ENCODE peak calls at places on chromosomes 16 and 17, in ten cellular contexts. One of them, this sample, is unnamed.

GRCh38 chr17:55347341-55347740 is 74.3 kb downstream of the MMD start:
- DNase-seq in stromal cell of bone marrow: no peak
- DNase-seq in amygdala: no peak
- DNase-seq in HEK293T: no peak
- DNase-seq in Right ventricle myocardium inferior: no peak
- DNase-seq in thoracic aorta: no peak
- DNase-seq in GM06990: no peak
- DNase-seq in NCI-H748 treated with DMSO at 0.1 percent for 48 hours: no peak
- DNase-seq in upper lobe of right lung: no peak
- DNase-seq in Right ventricle myocardium superior: no peak
- DNase-seq in this sample: no peak

GRCh38 chr17:57569021-57569420 is 176.1 kb downstream of the CCDC182 start:
- DNase-seq in NCI-H748 treated with DMSO at 0.1 percent for 48 hours: no peak
- DNase-seq in amygdala: no peak
- DNase-seq in HEK293T: no peak
- DNase-seq in GM06990: no peak
- DNase-seq in Right ventricle myocardium inferior: no peak
- DNase-seq in thoracic aorta: no peak
- DNase-seq in upper lobe of right lung: no peak
- DNase-seq in Right ventricle myocardium superior: no peak
- DNase-seq in stromal cell of bone marrow: no peak
- DNase-seq in this sample: no peak

GRCh38 chr17:49755681-49756283 is 8.1 kb downstream of the FAM117A start:
- DNase-seq in thoracic aorta: no peak
- DNase-seq in stromal cell of bone marrow: no peak
- DNase-seq in GM06990: no peak
- DNase-seq in Right ventricle myocardium superior: no peak
- DNase-seq in amygdala: no peak
- DNase-seq in Right ventricle myocardium inferior: no peak
- DNase-seq in NCI-H748 treated with DMSO at 0.1 percent for 48 hours: no peak
- DNase-seq in upper lobe of right lung: no peak
- DNase-seq in HEK293T: no peak
- DNase-seq in this sample: no peak

GRCh38 chr16:47774661-47775060 is 313.5 kb downstream of the PHKB start:
- DNase-seq in thoracic aorta: no peak
- DNase-seq in Right ventricle myocardium superior: no peak
- DNase-seq in stromal cell of bone marrow: no peak
- DNase-seq in GM06990: no peak
- DNase-seq in Right ventricle myocardium inferior: no peak
- DNase-seq in HEK293T: no peak
- DNase-seq in amygdala: no peak
- DNase-seq in NCI-H748 treated with DMSO at 0.1 percent for 48 hours: no peak
- DNase-seq in upper lobe of right lung: no peak
- DNase-seq in this sample: no peak

GRCh38 chr17:75504347-75505151 is 10.8 kb downstream of the CASKIN2 start:
- DNase-seq in HEK293T: peak
- DNase-seq in Right ventricle myocardium inferior: peak
- DNase-seq in NCI-H748 treated with DMSO at 0.1 percent for 48 hours: no peak
- DNase-seq in GM06990: no peak
- DNase-seq in amygdala: no peak
- DNase-seq in Right ventricle myocardium superior: no peak
- DNase-seq in thoracic aorta: no peak
- DNase-seq in upper lobe of right lung: peak
- DNase-seq in stromal cell of bone marrow: no peak
- DNase-seq in this sample: peak

GRCh38 chr17:64767269-64767997 is 105.3 kb upstream of the SMURF2 start:
- DNase-seq in Right ventricle myocardium inferior: no peak
- DNase-seq in amygdala: no peak
- DNase-seq in HEK293T: no peak
- DNase-seq in stromal cell of bone marrow: no peak
- DNase-seq in GM06990: no peak
- DNase-seq in Right ventricle myocardium superior: no peak
- DNase-seq in upper lobe of right lung: no peak
- DNase-seq in thoracic aorta: no peak
- DNase-seq in NCI-H748 treated with DMSO at 0.1 percent for 48 hours: no peak
- DNase-seq in this sample: no peak

GRCh38 chr16:74107795-74108610 is 188.6 kb upstream of the PSMD7 start:
- DNase-seq in GM06990: no peak
- DNase-seq in upper lobe of right lung: no peak
- DNase-seq in amygdala: no peak
- DNase-seq in HEK293T: peak
- DNase-seq in Right ventricle myocardium superior: no peak
- DNase-seq in stromal cell of bone marrow: no peak
- DNase-seq in Right ventricle myocardium inferior: no peak
- DNase-seq in NCI-H748 treated with DMSO at 0.1 percent for 48 hours: peak
- DNase-seq in thoracic aorta: no peak
- DNase-seq in this sample: peak

GRCh38 chr17:73065376-73065775 is 27.1 kb downstream of the SLC39A11 start:
- DNase-seq in thoracic aorta: no peak
- DNase-seq in upper lobe of right lung: no peak
- DNase-seq in NCI-H748 treated with DMSO at 0.1 percent for 48 hours: no peak
- DNase-seq in GM06990: no peak
- DNase-seq in Right ventricle myocardium superior: no peak
- DNase-seq in stromal cell of bone marrow: no peak
- DNase-seq in Right ventricle myocardium inferior: no peak
- DNase-seq in amygdala: no peak
- DNase-seq in HEK293T: no peak
- DNase-seq in this sample: no peak

GRCh38 chr17:4599505-4600281 is 15.4 kb downstream of the SMTNL2 start:
- DNase-seq in HEK293T: no peak
- DNase-seq in amygdala: no peak
- DNase-seq in upper lobe of right lung: no peak
- DNase-seq in GM06990: no peak
- DNase-seq in NCI-H748 treated with DMSO at 0.1 percent for 48 hours: no peak
- DNase-seq in Right ventricle myocardium inferior: peak
- DNase-seq in thoracic aorta: no peak
- DNase-seq in stromal cell of bone marrow: no peak
- DNase-seq in Right ventricle myocardium superior: peak
- DNase-seq in this sample: peak

GRCh38 chr16:70642633-70643032 is 3.7 kb upstream of the IL34 start:
- DNase-seq in stromal cell of bone marrow: no peak
- DNase-seq in NCI-H748 treated with DMSO at 0.1 percent for 48 hours: no peak
- DNase-seq in amygdala: no peak
- DNase-seq in GM06990: no peak
- DNase-seq in thoracic aorta: no peak
- DNase-seq in HEK293T: no peak
- DNase-seq in Right ventricle myocardium superior: no peak
- DNase-seq in upper lobe of right lung: no peak
- DNase-seq in Right ventricle myocardium inferior: no peak
- DNase-seq in this sample: no peak

GRCh38 chr16:88881090-88881580 is 14.7 kb upstream of the PABPN1L start:
- DNase-seq in upper lobe of right lung: no peak
- DNase-seq in stromal cell of bone marrow: no peak
- DNase-seq in Right ventricle myocardium superior: no peak
- DNase-seq in NCI-H748 treated with DMSO at 0.1 percent for 48 hours: no peak
- DNase-seq in HEK293T: no peak
- DNase-seq in GM06990: no peak
- DNase-seq in thoracic aorta: no peak
- DNase-seq in Right ventricle myocardium inferior: no peak
- DNase-seq in amygdala: no peak
- DNase-seq in this sample: no peak

GRCh38 chr17:73285603-73285908 is 23.9 kb upstream of the CPSF4L start:
- DNase-seq in stromal cell of bone marrow: no peak
- DNase-seq in Right ventricle myocardium inferior: no peak
- DNase-seq in NCI-H748 treated with DMSO at 0.1 percent for 48 hours: no peak
- DNase-seq in GM06990: no peak
- DNase-seq in amygdala: no peak
- DNase-seq in HEK293T: no peak
- DNase-seq in upper lobe of right lung: no peak
- DNase-seq in thoracic aorta: no peak
- DNase-seq in Right ventricle myocardium superior: no peak
- DNase-seq in this sample: peak

GRCh38 chr16:86120201-86120981 is 221.4 kb downstream of the IRF8 start:
- DNase-seq in Right ventricle myocardium inferior: no peak
- DNase-seq in stromal cell of bone marrow: no peak
- DNase-seq in thoracic aorta: no peak
- DNase-seq in Right ventricle myocardium superior: no peak
- DNase-seq in amygdala: no peak
- DNase-seq in upper lobe of right lung: no peak
- DNase-seq in HEK293T: no peak
- DNase-seq in NCI-H748 treated with DMSO at 0.1 percent for 48 hours: no peak
- DNase-seq in GM06990: no peak
- DNase-seq in this sample: no peak

GRCh38 chr17:48241131-48241591 is 133.6 kb downstream of the SNX11 start:
- DNase-seq in thoracic aorta: no peak
- DNase-seq in Right ventricle myocardium inferior: no peak
- DNase-seq in HEK293T: no peak
- DNase-seq in NCI-H748 treated with DMSO at 0.1 percent for 48 hours: no peak
- DNase-seq in upper lobe of right lung: no peak
- DNase-seq in GM06990: peak
- DNase-seq in Right ventricle myocardium superior: peak
- DNase-seq in stromal cell of bone marrow: peak
- DNase-seq in amygdala: no peak
- DNase-seq in this sample: peak

GRCh38 chr16:83137326-83137770 is 510.6 kb downstream of the CDH13 start:
- DNase-seq in thoracic aorta: no peak
- DNase-seq in GM06990: no peak
- DNase-seq in Right ventricle myocardium inferior: no peak
- DNase-seq in HEK293T: no peak
- DNase-seq in stromal cell of bone marrow: peak
- DNase-seq in upper lobe of right lung: no peak
- DNase-seq in NCI-H748 treated with DMSO at 0.1 percent for 48 hours: no peak
- DNase-seq in amygdala: no peak
- DNase-seq in Right ventricle myocardium superior: no peak
- DNase-seq in this sample: peak

GRCh38 chr16:79062336-79062735 is 538.2 kb downstream of the MAF start:
- DNase-seq in Right ventricle myocardium superior: no peak
- DNase-seq in upper lobe of right lung: no peak
- DNase-seq in stromal cell of bone marrow: no peak
- DNase-seq in NCI-H748 treated with DMSO at 0.1 percent for 48 hours: no peak
- DNase-seq in thoracic aorta: no peak
- DNase-seq in amygdala: no peak
- DNase-seq in HEK293T: peak
- DNase-seq in GM06990: no peak
- DNase-seq in Right ventricle myocardium inferior: no peak
- DNase-seq in this sample: no peak

GRCh38 chr16:9072806-9073341 is 18.6 kb upstream of the HAPSTR1 start:
- DNase-seq in thoracic aorta: no peak
- DNase-seq in NCI-H748 treated with DMSO at 0.1 percent for 48 hours: no peak
- DNase-seq in HEK293T: no peak
- DNase-seq in Right ventricle myocardium superior: no peak
- DNase-seq in amygdala: no peak
- DNase-seq in stromal cell of bone marrow: peak
- DNase-seq in Right ventricle myocardium inferior: no peak
- DNase-seq in upper lobe of right lung: no peak
- DNase-seq in GM06990: peak
- DNase-seq in this sample: peak

GRCh38 chr17:60534613-60535157 is 8.6 kb upstream of the APPBP2 start:
- DNase-seq in Right ventricle myocardium inferior: no peak
- DNase-seq in GM06990: no peak
- DNase-seq in NCI-H748 treated with DMSO at 0.1 percent for 48 hours: no peak
- DNase-seq in HEK293T: no peak
- DNase-seq in upper lobe of right lung: no peak
- DNase-seq in thoracic aorta: no peak
- DNase-seq in Right ventricle myocardium superior: no peak
- DNase-seq in amygdala: no peak
- DNase-seq in stromal cell of bone marrow: no peak
- DNase-seq in this sample: no peak

GRCh38 chr17:70405492-70406220 is 236.3 kb downstream of the KCNJ2 start:
- DNase-seq in upper lobe of right lung: no peak
- DNase-seq in NCI-H748 treated with DMSO at 0.1 percent for 48 hours: no peak
- DNase-seq in Right ventricle myocardium inferior: no peak
- DNase-seq in GM06990: peak
- DNase-seq in amygdala: no peak
- DNase-seq in Right ventricle myocardium superior: no peak
- DNase-seq in stromal cell of bone marrow: peak
- DNase-seq in thoracic aorta: no peak
- DNase-seq in HEK293T: no peak
- DNase-seq in this sample: peak

GRCh38 chr16:354971-355441 is 2.5 kb upstream of the AXIN1 start:
- DNase-seq in Right ventricle myocardium superior: no peak
- DNase-seq in Right ventricle myocardium inferior: peak
- DNase-seq in HEK293T: no peak
- DNase-seq in GM06990: no peak
- DNase-seq in upper lobe of right lung: no peak
- DNase-seq in thoracic aorta: no peak
- DNase-seq in NCI-H748 treated with DMSO at 0.1 percent for 48 hours: no peak
- DNase-seq in amygdala: no peak
- DNase-seq in stromal cell of bone marrow: no peak
- DNase-seq in this sample: peak

GRCh38 chr17:68709995-68710780 is 109.0 kb upstream of the FAM20A start:
- DNase-seq in Right ventricle myocardium inferior: no peak
- DNase-seq in amygdala: no peak
- DNase-seq in GM06990: no peak
- DNase-seq in thoracic aorta: no peak
- DNase-seq in HEK293T: no peak
- DNase-seq in NCI-H748 treated with DMSO at 0.1 percent for 48 hours: no peak
- DNase-seq in Right ventricle myocardium superior: no peak
- DNase-seq in stromal cell of bone marrow: peak
- DNase-seq in upper lobe of right lung: no peak
- DNase-seq in this sample: no peak

This sample was measured in osteoblast.